ENCODE peak calls at places on chromosomes 5 and 9, in six cellular contexts. N, C, P, R, K and L are unnamed samples.

GRCh38 chr5:82023530-82024095 is 51.8 kb downstream of the ATG10 start:
- DNase-seq in R (no peak), N (peak), K (no peak), C (no peak), P (no peak), L (peak)

GRCh38 chr9:116247791-116248343 is 94.3 kb downstream of the PAPPA start:
- DNase-seq in N (no peak), P (no peak), R (no peak), K (no peak), C (no peak), L (no peak)

GRCh38 chr9:113701741-113702422 is 174.2 kb upstream of the ZNF618 start:
- DNase-seq in K (no peak), R (no peak), P (no peak), C (no peak), N (no peak), L (no peak)

GRCh38 chr5:126594676-126595485 is at the start of gene ALDH7A1:
- DNase-seq in N (no peak), C (peak), R (peak), K (peak), P (peak), L (peak)

GRCh38 chr5:151034422-151035379 is 14.3 kb downstream of the GPX3 start:
- DNase-seq in N (no peak), P (no peak), R (no peak), K (no peak), C (no peak), L (no peak)

GRCh38 chr9:121987312-121987711 is 105.8 kb downstream of the TTLL11 start:
- DNase-seq in C (no peak), K (no peak), N (no peak), R (no peak), P (no peak), L (no peak)

GRCh38 chr5:373710-374602 is 52.4 kb downstream of the AHRR start:
- DNase-seq in P (peak), R (no peak), K (peak), N (peak), C (no peak), L (peak)

GRCh38 chr9:14203366-14204056 is 110.4 kb downstream of the NFIB start:
- DNase-seq in R (no peak), N (no peak), K (no peak), C (no peak), P (no peak), L (no peak)

GRCh38 chr5:108727154-108727638 is 20.5 kb upstream of the FER start:
- DNase-seq in K (no peak), R (no peak), P (no peak), C (no peak), N (peak), L (no peak)

GRCh38 chr9:134669556-134669955 is 28.0 kb downstream of the COL5A1 start:
- DNase-seq in C (no peak), N (no peak), K (no peak), P (no peak), R (no peak), L (peak)

GRCh38 chr9:134666801-134667200 is 25.2 kb downstream of the COL5A1 start:
- DNase-seq in C (no peak), N (peak), R (no peak), K (no peak), P (no peak), L (peak)

GRCh38 chr9:134670851-134671281 is 29.3 kb downstream of the COL5A1 start:
- DNase-seq in K (no peak), C (peak), R (no peak), N (no peak), P (no peak), L (no peak)

GRCh38 chr9:134671341-134672113 is 29.9 kb downstream of the COL5A1 start:
- DNase-seq in R (no peak), N (no peak), C (no peak), P (no peak), K (no peak), L (no peak)

GRCh38 chr9:134670042-134670525 is 28.5 kb downstream of the COL5A1 start:
- DNase-seq in C (peak), P (no peak), R (no peak), N (peak), K (no peak), L (peak)
- H2BK120ac ChIP-seq in C (no peak), P (no peak), R (no peak), N (peak), K (no peak), L (no peak)

DNA sequence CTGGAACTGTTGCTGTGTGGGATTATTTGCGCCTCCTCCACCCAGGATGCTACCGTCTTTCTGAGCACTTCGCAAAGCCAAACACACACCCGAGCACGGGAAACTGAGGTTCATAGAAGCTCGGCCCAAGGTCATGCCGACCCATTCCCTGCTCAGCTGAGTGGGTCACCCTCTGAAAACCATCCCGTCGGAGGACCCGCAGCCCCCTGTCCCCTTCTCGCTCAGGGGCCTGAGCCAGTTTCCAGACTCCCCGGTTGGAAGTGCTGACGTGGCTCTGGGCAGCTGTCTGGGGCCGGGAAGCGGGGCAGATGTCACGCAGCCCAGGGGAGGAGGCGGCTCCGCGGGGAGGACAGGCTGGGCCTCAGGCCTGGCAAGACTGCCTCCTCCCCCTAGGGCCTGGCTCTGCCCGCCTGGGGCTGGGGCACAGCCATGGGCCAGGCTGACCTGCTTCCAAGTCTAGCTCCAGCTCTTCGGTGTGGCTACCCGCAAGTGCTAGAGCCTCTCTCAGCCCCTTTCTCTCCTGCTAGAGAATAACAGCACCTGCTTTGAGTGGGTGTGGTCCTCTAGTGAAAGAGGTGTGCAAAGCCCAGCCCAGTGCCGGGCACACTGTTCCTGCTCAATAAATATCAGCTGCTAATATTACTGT is 9.9 kb upstream of the CXXC5 start:
- DNase-seq in P (no peak), K (no peak), N (peak), R (no peak), C (peak), L (peak)
- H2BK5ac ChIP-seq in P (no peak), K (peak), N (peak), R (peak), C (peak), L (peak)

GRCh38 chr5:36438765-36439501 is 137.2 kb upstream of the RANBP3L start:
- DNase-seq in N (no peak), R (no peak), K (no peak), C (no peak), P (no peak), L (no peak)
- H2BK120ac ChIP-seq in N (no peak), R (no peak), K (no peak), C (no peak), P (no peak), L (no peak)

DNA sequence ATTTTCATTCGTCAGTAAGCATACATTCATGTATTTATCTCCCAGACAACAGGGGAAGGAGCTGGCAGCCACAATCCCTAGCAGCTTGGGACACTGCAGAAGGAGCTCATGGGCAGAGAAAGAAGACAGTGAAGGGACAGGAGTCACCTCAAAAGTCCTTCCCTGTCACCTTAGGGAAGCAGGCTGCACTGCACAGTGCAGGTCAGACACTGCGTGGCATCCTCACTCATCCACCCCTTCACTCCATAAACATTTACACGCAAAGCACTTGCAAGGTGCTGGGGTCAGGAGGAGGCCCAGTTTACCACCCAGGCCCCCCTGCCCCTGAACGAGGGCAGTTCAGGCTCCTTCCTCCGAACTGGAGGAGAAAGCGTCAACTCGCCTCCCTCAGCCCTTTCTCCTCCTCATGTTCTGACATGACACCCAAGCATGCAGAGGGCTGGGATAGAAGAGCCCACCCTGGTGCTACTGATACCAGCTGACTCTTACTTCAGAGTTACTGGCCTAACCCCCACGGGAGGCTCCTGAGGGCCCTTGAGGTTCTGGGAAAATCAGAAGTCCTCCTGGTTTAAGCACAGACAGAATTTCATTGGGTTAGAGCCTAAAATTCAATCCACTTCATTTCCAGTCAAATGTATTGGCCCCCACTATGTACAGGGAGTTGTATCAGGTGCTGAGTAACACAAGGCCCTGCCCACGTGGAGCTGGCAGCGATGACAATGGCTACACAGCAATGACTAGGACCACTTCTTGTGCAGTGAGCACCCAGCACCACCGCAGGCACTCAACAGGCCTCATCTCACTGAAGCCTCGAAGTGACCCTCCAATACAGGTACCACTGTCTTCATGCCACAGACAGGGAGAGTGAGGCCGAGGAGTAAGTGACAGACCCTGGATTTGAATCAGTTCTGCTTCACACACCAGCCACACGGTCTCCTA is 70.4 kb downstream of the RAPGEF1 start:
- DNase-seq in P (no peak), C (no peak), K (no peak), R (no peak), N (no peak), L (no peak)
- H2BK5ac ChIP-seq in P (no peak), C (no peak), K (no peak), R (peak), N (no peak), L (no peak)

GRCh38 chr5:26034813-26035212 is 1003.6 kb downstream of the CDH9 start:
- DNase-seq in N (no peak), C (no peak), K (no peak), R (no peak), P (no peak), L (no peak)

DNA sequence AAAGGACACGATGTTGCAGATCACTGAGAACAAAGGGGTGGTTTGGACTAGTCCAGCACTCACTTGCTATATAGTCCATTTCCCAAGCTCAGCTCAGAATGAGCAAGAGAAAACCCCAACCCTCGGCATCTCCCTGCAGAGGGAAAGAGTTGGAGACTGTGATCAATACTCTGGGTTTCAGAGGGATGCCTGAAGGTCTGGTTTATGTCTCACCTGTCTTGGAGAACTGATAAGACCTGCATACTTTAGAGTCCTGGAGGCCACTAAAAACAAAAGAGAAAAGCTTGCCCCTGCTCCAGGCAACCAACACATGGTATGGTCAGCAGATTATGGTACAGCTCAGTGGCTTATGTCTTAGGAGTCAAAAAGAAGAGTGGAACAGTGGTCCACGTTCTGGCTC is 1006.9 kb downstream of the CDH9 start:
- DNase-seq in R (no peak), N (no peak), C (peak), P (no peak), K (no peak), L (no peak)
- H2BK120ac ChIP-seq in R (no peak), N (no peak), C (no peak), P (no peak), K (no peak), L (no peak)

GRCh38 chr5:15009420-15009819 is 137.8 kb upstream of the ANKH start:
- DNase-seq in K (no peak), R (no peak), C (no peak), P (no peak), N (peak), L (peak)

GRCh38 chr5:15014809-15015208 is 143.2 kb upstream of the ANKH start:
- DNase-seq in N (peak), R (no peak), K (no peak), C (no peak), P (no peak), L (peak)

GRCh38 chr5:15010936-15011335 is 139.4 kb upstream of the ANKH start:
- DNase-seq in R (no peak), K (no peak), N (no peak), P (no peak), C (no peak), L (peak)

GRCh38 chr5:15012061-15012460 is 140.5 kb upstream of the ANKH start:
- DNase-seq in C (no peak), P (no peak), R (no peak), N (no peak), K (no peak), L (no peak)

GRCh38 chr5:15013654-15014463 is 142.3 kb upstream of the ANKH start:
- DNase-seq in R (no peak), C (peak), K (peak), N (peak), P (no peak), L (peak)
- H2BK5ac ChIP-seq in R (no peak), C (no peak), K (no peak), N (peak), P (no peak), L (no peak)

GRCh38 chr9:16128003-16128402 is 575.2 kb downstream of the CCDC171 start:
- DNase-seq in P (no peak), R (no peak), C (no peak), N (no peak), K (no peak), L (no peak)

GRCh38 chr9:16121593-16121992 is 568.8 kb downstream of the CCDC171 start:
- DNase-seq in N (peak), K (no peak), C (no peak), P (no peak), R (no peak), L (peak)

GRCh38 chr9:16125637-16126036 is 572.8 kb downstream of the CCDC171 start:
- DNase-seq in P (no peak), K (no peak), C (no peak), R (no peak), N (peak), L (peak)

GRCh38 chr9:16121168-16121567 is 568.3 kb downstream of the CCDC171 start:
- DNase-seq in R (no peak), C (no peak), P (no peak), N (no peak), K (no peak), L (no peak)

DNA sequence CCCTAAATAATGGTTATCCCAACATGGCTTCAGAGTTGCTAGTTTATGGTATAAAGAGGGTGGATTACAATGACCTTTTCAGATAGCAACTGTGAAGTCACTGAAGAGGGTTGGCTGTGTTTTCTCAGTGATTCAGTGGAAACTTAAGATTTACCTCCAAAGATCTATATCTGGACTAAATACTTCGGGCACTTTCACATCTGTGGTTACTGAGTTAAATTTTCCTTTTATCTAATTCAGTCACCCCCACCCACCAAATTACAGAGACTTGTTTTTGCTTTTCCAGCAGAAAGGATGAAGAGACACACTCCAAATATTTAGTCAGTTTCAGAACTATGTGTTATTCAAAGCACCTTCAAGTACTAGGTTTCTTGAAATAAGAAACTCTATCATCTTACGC is 573.2 kb downstream of the CCDC171 start:
- DNase-seq in C (no peak), K (no peak), R (no peak), P (no peak), N (peak), L (peak)
- H2BK120ac ChIP-seq in C (no peak), K (no peak), R (no peak), P (no peak), N (no peak), L (no peak)

GRCh38 chr5:179858586-179859427 is at the start of gene MRNIP:
- DNase-seq in C (peak), P (peak), R (peak), K (peak), N (peak), L (peak)
- H2BK5ac ChIP-seq in C (no peak), P (no peak), R (peak), K (peak), N (peak), L (no peak)

DNA sequence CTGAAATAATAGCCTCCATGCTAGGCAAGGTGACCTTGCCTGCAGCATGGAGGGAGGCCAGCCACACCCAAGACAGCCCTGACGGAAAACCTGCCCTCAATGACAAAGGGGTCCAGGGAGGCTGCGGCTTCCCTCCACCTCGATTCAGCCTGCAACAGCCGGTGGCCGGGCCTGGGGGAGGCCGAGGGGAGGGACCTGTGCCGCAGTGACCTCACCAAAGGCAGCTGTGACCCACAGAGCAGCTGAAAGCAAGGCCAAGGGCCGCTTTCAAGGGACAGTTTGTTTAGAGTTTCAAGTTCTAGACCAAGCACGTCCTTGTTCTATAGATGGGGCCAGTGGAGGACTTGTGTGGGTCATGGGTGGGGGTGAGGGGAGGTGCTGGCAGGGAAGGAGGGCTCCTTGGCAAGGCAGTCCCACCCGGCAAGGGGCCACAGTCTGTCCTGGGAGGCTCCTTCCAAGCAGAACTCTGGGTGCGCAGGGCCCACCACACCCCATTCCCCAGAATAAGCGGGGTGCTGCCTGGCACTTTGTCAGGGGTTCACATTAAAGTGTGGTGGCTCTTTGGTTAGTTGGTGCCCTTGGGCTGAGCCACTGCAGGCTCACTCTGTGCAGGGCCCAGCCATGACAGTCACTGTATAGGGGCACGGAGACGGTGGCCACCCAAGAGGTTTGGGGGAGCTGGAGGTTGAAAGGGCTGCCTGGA is 226.5 kb downstream of the FANCC start:
- DNase-seq in R (no peak), N (no peak), P (no peak), C (no peak), K (no peak), L (no peak)
- H2BK120ac ChIP-seq in R (no peak), N (no peak), P (no peak), C (no peak), K (no peak), L (no peak)